ENCODE peak calls at places on chromosomes 13 and 19, in five cellular contexts. L is AG04449, U is GM06990, W is GM13976, H is fibroblast of the aortic adventitia. S is an unnamed sample.
A peak's percentile ranks its signal among the peaks of the same experiment; 100 is the strongest.

GRCh38 chr19:3034845-3035541 is 5.9 kb upstream of the TLE2 start:
- DNase-seq in L (no peak), U (no peak), W (no peak), H (peak; percentile 55), S (no peak)

GRCh38 chr13:54637377-54637776 is 1608.8 kb downstream of the OLFM4 start:
- DNase-seq in L (no peak), U (no peak), W (no peak), H (no peak), S (no peak)

GRCh38 chr19:2900296-2901252 is at the start of gene ZNF57:
- DNase-seq in L (peak; percentile 90), U (peak; percentile 96), W (peak; percentile 99), H (peak; percentile 99), S (peak; percentile 98)

GRCh38 chr19:40907968-40908735 is 26.1 kb upstream of the CYP2A7 start:
- DNase-seq in L (no peak), U (peak; percentile 4), W (peak; percentile 28), H (no peak), S (no peak)

GRCh38 chr19:42508892-42509444 is 19.3 kb downstream of the CEACAM1 start:
- DNase-seq in L (no peak), U (no peak), W (peak; percentile 41), H (no peak), S (no peak)

GRCh38 chr19:51799311-51799997 is 4.5 kb downstream of the FPR3 start:
- DNase-seq in L (peak; percentile 87), U (no peak), W (no peak), H (peak; percentile 98), S (no peak)

GRCh38 chr19:48624791-48625723 is 5.8 kb downstream of the SPHK2 start:
- DNase-seq in L (no peak), U (no peak), W (no peak), H (no peak), S (no peak)

GRCh38 chr19:10644351-10645007 is 9.7 kb upstream of the ILF3 start:
- DNase-seq in L (no peak), U (peak; percentile 74), W (peak; percentile 91), H (peak; percentile 75), S (peak; percentile 87)

GRCh38 chr13:65445340-65445739 is 1784.8 kb downstream of the PCDH9 start:
- DNase-seq in L (no peak), U (no peak), W (no peak), H (no peak), S (no peak)

GRCh38 chr13:43953370-43953769 is 73.7 kb downstream of the LACC1 start:
- DNase-seq in L (no peak), U (no peak), W (no peak), H (no peak), S (no peak)

GRCh38 chr19:17952041-17952976 is 14.6 kb upstream of the KCNN1 start:
- DNase-seq in L (no peak), U (no peak), W (peak; percentile 66), H (no peak), S (no peak)

GRCh38 chr19:18427752-18428131 is 8.5 kb downstream of the SSBP4 start:
- DNase-seq in L (no peak), U (no peak), W (no peak), H (no peak), S (no peak)

GRCh38 chr13:28485551-28485950 is 9.4 kb downstream of the FLT1 start:
- DNase-seq in L (no peak), U (no peak), W (no peak), H (no peak), S (no peak)

GRCh38 chr13:113918580-113918979 is 54.7 kb upstream of the GAS6 start:
- DNase-seq in L (no peak), U (no peak), W (no peak), H (no peak), S (no peak)

GRCh38 chr13:109919715-109920375 is 133.5 kb upstream of the IRS2 start:
- DNase-seq in L (no peak), U (no peak), W (no peak), H (peak; percentile 33), S (no peak)

GRCh38 chr13:91240341-91240740 is 107.1 kb upstream of the MIR17HG start:
- DNase-seq in L (no peak), U (no peak), W (no peak), H (no peak), S (no peak)

GRCh38 chr13:74687452-74688180 is 553.4 kb upstream of the KLF12 start:
- DNase-seq in L (no peak), U (no peak), W (no peak), H (no peak), S (peak; percentile 52)

GRCh38 chr19:6126335-6126974 is 9.0 kb upstream of the ACSBG2 start:
- DNase-seq in L (no peak), U (peak; percentile 48), W (peak; percentile 63), H (peak; percentile 73), S (no peak)

GRCh38 chr19:53158119-53158656 is 665 bp downstream of the ZNF347 start:
- DNase-seq in L (no peak), U (peak; percentile 52), W (peak; percentile 41), H (peak; percentile 27), S (peak; percentile 23)

GRCh38 chr13:112968910-112969691 is at the start of gene MCF2L:
- DNase-seq in L (no peak), U (peak; percentile 24), W (peak; percentile 68), H (peak; percentile 23), S (peak; percentile 30)

GRCh38 chr13:110685305-110685704 is 20.6 kb downstream of the CARS2 start:
- DNase-seq in L (peak; percentile 84), U (no peak), W (no peak), H (no peak), S (no peak)

GRCh38 chr19:45340232-45340898 is at the start of gene KLC3:
- DNase-seq in L (no peak), U (peak; percentile 42), W (peak; percentile 74), H (no peak), S (no peak)

GRCh38 chr19:2240881-2241760 is 4.5 kb downstream of the SF3A2 start:
- DNase-seq in L (no peak), U (no peak), W (no peak), H (no peak), S (no peak)

GRCh38 chr13:51825165-51825592 is 19.8 kb downstream of the TMEM272 start:
- DNase-seq in L (no peak), U (no peak), W (peak; percentile 27), H (peak; percentile 68), S (no peak)

GRCh38 chr19:58355891-58356235 is 2.6 kb upstream of the A1BG start:
- DNase-seq in L (no peak), U (no peak), W (no peak), H (no peak), S (no peak)

GRCh38 chr19:55178781-55179569 is 1.1 kb downstream of the SYT5 start:
- DNase-seq in L (no peak), U (peak; percentile 91), W (peak; percentile 98), H (peak; percentile 72), S (peak; percentile 86)

GRCh38 chr13:48236528-48237353 is 3.7 kb downstream of the ITM2B start:
- DNase-seq in L (no peak), U (no peak), W (no peak), H (peak; percentile 56), S (no peak)

GRCh38 chr13:91726666-91727065 is 328.2 kb downstream of the GPC5 start:
- DNase-seq in L (no peak), U (no peak), W (no peak), H (no peak), S (no peak)

GRCh38 chr13:94917814-94918213 is 205.5 kb upstream of the SOX21 start:
- DNase-seq in L (no peak), U (no peak), W (no peak), H (no peak), S (no peak)

GRCh38 chr13:27810461-27810860 is 18.2 kb downstream of the GSX1 start:
- DNase-seq in L (no peak), U (no peak), W (no peak), H (no peak), S (no peak)

GRCh38 chr13:34931572-34931971 is 10.5 kb upstream of the NBEA start:
- DNase-seq in L (no peak), U (no peak), W (no peak), H (no peak), S (no peak)

GRCh38 chr13:36029171-36029570 is 102.0 kb downstream of the DCLK1 start:
- DNase-seq in L (no peak), U (no peak), W (no peak), H (peak; percentile 71), S (no peak)

GRCh38 chr19:8221161-8221560 is 12.0 kb downstream of the CERS4 start:
- DNase-seq in L (no peak), U (no peak), W (no peak), H (no peak), S (no peak)

DNA sequence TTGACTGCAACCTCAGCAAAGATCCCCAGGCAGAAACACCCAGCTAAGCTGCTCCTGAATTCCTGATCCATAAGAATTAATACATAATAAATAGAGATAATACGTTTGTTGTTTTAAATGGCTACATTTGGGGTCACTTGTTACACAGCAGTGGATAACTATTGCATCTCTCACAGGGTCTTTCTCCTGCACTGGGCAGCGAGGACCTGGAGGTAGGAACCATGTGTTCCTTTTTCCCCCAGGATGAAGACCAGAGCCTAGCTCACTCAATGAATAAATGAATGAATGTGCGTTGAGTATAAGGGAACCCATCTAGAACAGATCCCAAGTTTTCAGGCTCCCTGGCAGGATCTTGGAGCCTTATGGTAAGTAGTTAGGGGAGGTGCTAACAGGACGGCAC is 30.7 kb downstream of the F2RL3 start:
- DNase-seq in L (no peak), U (no peak), W (no peak), H (no peak), S (no peak)
- TF ChIP-seq CTCF in L (no peak), U (no peak), W (no peak), H (no peak), S (no peak)

GRCh38 chr19:39413903-39414608 is 1.6 kb downstream of the PLEKHG2 start:
- DNase-seq in L (no peak), U (no peak), W (no peak), H (no peak), S (no peak)
- TF ChIP-seq CTCF in L (peak; percentile 37), U (peak; percentile 36), W (peak; percentile 15), H (peak; percentile 38), S (no peak)

GRCh38 chr19:14198384-14199376 is 7.3 kb downstream of the ADGRL1 start:
- DNase-seq in L (no peak), U (no peak), W (no peak), H (no peak), S (no peak)
- TF ChIP-seq CTCF in L (no peak), U (peak; percentile 16), W (no peak), H (peak; percentile 16), S (no peak)

GRCh38 chr13:23765531-23765930 is 123.7 kb downstream of the MIPEP start:
- DNase-seq in L (no peak), U (no peak), W (no peak), H (no peak), S (no peak)
- TF ChIP-seq CTCF in L (no peak), U (no peak), W (no peak), H (no peak), S (no peak)

DNA sequence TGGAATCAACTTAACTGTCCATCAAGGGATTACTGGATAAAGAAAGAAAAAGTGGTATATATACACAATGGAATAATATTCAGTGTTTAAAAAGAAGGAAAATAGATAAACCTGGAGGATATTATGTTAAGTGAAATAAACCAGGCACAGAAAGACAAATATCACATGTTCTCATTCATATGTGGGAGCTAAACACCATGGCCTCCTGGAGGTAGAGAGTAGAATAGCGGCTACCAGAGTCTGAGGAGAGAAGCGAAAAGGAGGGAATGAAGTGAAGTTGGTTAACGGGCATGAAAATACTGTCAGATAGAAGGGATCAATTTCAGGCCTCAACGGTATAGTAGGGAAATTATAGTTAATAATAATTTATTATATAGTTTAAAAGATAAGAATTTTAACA is 147.5 kb upstream of the OBI1 start:
- DNase-seq in L (no peak), U (no peak), W (no peak), H (no peak), S (no peak)
- TF ChIP-seq CTCF in L (no peak), U (peak; percentile 57), W (peak; percentile 29), H (peak; percentile 44), S (peak; percentile 46)